ENCODE peak calls at places on chromosomes 13 and 19, in ten cellular contexts. One of them, this sample, is unnamed. For H3K27me3, the result is how much of the 10 kb centered on the place peaks cover.

GRCh38 chr19:45125975-45126493 is 33.1 kb downstream of the PPP1R37 start:
- DNase-seq in ascending aorta: no peak
- DNase-seq in psoas muscle: peak
- DNase-seq in ovary: no peak
- DNase-seq in left ventricle myocardium inferior: peak
- DNase-seq in mesendoderm: peak
- DNase-seq in tibial nerve: no peak
- DNase-seq in upper lobe of right lung: peak
- DNase-seq in AG04450: peak
- DNase-seq in uterus: no peak
- DNase-seq in this sample: peak

GRCh38 chr13:35791191-35791902 is 314.9 kb upstream of the MAB21L1 start:
- DNase-seq in ascending aorta: no peak
- DNase-seq in psoas muscle: no peak
- DNase-seq in ovary: no peak
- DNase-seq in left ventricle myocardium inferior: no peak
- DNase-seq in mesendoderm: no peak
- DNase-seq in tibial nerve: no peak
- DNase-seq in upper lobe of right lung: no peak
- DNase-seq in AG04450: no peak
- DNase-seq in uterus: no peak
- DNase-seq in this sample: no peak

GRCh38 chr19:10320602-10321416 is 5.0 kb upstream of the FDX2 start:
- DNase-seq in ascending aorta: no peak
- DNase-seq in psoas muscle: no peak
- DNase-seq in ovary: no peak
- DNase-seq in left ventricle myocardium inferior: no peak
- DNase-seq in mesendoderm: no peak
- DNase-seq in tibial nerve: no peak
- DNase-seq in upper lobe of right lung: no peak
- DNase-seq in AG04450: no peak
- DNase-seq in uterus: no peak
- DNase-seq in this sample: peak

GRCh38 chr13:84400711-84401110 is 518.4 kb upstream of the SLITRK1 start:
- DNase-seq in ascending aorta: no peak
- DNase-seq in psoas muscle: no peak
- DNase-seq in ovary: no peak
- DNase-seq in left ventricle myocardium inferior: no peak
- DNase-seq in mesendoderm: no peak
- DNase-seq in tibial nerve: no peak
- DNase-seq in upper lobe of right lung: no peak
- DNase-seq in AG04450: peak
- DNase-seq in uterus: no peak
- DNase-seq in this sample: no peak

GRCh38 chr19:41366089-41366488 is 2.1 kb upstream of the B9D2 start:
- DNase-seq in ascending aorta: no peak
- DNase-seq in psoas muscle: no peak
- DNase-seq in ovary: no peak
- DNase-seq in left ventricle myocardium inferior: no peak
- DNase-seq in mesendoderm: no peak
- DNase-seq in tibial nerve: no peak
- DNase-seq in upper lobe of right lung: no peak
- DNase-seq in AG04450: no peak
- DNase-seq in uterus: no peak
- DNase-seq in this sample: peak

GRCh38 chr13:109412232-109412935 is 374.0 kb downstream of the IRS2 start:
- DNase-seq in ascending aorta: no peak
- DNase-seq in psoas muscle: peak
- DNase-seq in ovary: peak
- DNase-seq in left ventricle myocardium inferior: peak
- DNase-seq in mesendoderm: peak
- DNase-seq in tibial nerve: no peak
- DNase-seq in upper lobe of right lung: no peak
- DNase-seq in AG04450: no peak
- DNase-seq in uterus: no peak
- DNase-seq in this sample: peak

GRCh38 chr19:42092350-42092749 is 16.4 kb downstream of the ZNF574 start:
- DNase-seq in ascending aorta: no peak
- DNase-seq in psoas muscle: no peak
- DNase-seq in ovary: no peak
- DNase-seq in left ventricle myocardium inferior: no peak
- DNase-seq in mesendoderm: peak
- DNase-seq in tibial nerve: no peak
- DNase-seq in upper lobe of right lung: no peak
- DNase-seq in AG04450: no peak
- DNase-seq in uterus: peak
- DNase-seq in this sample: peak

GRCh38 chr19:3440082-3440481 is 40.2 kb downstream of the SMIM24 start:
- DNase-seq in ascending aorta: no peak
- DNase-seq in psoas muscle: peak
- DNase-seq in ovary: no peak
- DNase-seq in left ventricle myocardium inferior: peak
- DNase-seq in mesendoderm: peak
- DNase-seq in tibial nerve: no peak
- DNase-seq in upper lobe of right lung: no peak
- DNase-seq in AG04450: no peak
- DNase-seq in uterus: no peak
- DNase-seq in this sample: peak

DNA sequence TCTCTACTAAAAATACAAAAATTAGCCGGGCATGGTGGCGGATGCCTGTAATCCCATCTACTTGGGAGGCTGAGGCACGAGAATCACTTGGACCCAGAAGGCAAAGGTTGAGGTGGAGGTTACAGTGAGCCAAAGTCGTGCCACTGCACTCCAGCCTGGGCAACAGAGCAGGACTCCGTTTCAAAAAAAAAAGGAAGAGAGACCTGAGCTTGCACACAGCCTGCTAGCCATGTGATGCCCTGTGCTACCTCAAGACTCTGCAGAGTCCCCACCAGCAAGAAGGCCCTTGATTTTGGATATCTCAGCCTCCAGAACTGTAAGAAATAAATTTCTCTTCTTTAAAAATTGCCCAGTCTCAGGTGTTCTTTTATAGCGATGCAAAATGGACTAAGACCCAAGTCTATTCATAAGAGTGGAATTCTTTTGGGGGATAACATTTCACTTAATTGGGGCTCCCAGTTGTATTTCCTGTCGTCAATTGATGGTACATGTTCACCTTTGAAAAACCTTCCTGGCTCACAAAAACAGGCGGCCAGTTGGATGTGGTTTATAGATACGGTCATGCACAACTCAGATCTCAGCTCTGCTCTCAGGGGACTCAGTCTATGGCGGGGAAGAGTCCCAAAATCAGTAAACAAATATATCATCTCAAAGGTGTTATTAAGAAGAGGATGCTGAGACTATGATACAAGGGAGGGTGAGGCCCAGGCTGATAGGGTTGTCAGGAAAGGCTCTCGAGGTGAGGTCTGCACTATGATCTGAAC is 2.4 kb upstream of the CHERP start:
- DNase-seq in ascending aorta: no peak
- DNase-seq in psoas muscle: no peak
- DNase-seq in ovary: no peak
- DNase-seq in left ventricle myocardium inferior: no peak
- DNase-seq in mesendoderm: no peak
- DNase-seq in tibial nerve: no peak
- DNase-seq in upper lobe of right lung: no peak
- DNase-seq in AG04450: no peak
- DNase-seq in uterus: no peak
- DNase-seq in this sample: no peak
- H3K4me3 ChIP-seq in ascending aorta: no peak
- H3K4me3 ChIP-seq in psoas muscle: no peak
- H3K4me3 ChIP-seq in ovary: no peak
- H3K4me3 ChIP-seq in left ventricle myocardium inferior: no peak
- H3K4me3 ChIP-seq in mesendoderm: no peak
- H3K4me3 ChIP-seq in tibial nerve: no peak
- H3K4me3 ChIP-seq in upper lobe of right lung: no peak
- H3K4me3 ChIP-seq in AG04450: no peak
- H3K4me3 ChIP-seq in uterus: no peak
- H3K4me3 ChIP-seq in this sample: no peak

GRCh38 chr19:32223106-32223505 is 122.3 kb upstream of the ZNF507 start:
- DNase-seq in ascending aorta: no peak
- DNase-seq in psoas muscle: no peak
- DNase-seq in ovary: no peak
- DNase-seq in left ventricle myocardium inferior: no peak
- DNase-seq in mesendoderm: no peak
- DNase-seq in tibial nerve: no peak
- DNase-seq in upper lobe of right lung: no peak
- DNase-seq in AG04450: no peak
- DNase-seq in uterus: no peak
- DNase-seq in this sample: no peak

GRCh38 chr19:32220951-32221350 is 124.5 kb upstream of the ZNF507 start:
- DNase-seq in ascending aorta: no peak
- DNase-seq in psoas muscle: no peak
- DNase-seq in ovary: no peak
- DNase-seq in left ventricle myocardium inferior: no peak
- DNase-seq in mesendoderm: no peak
- DNase-seq in tibial nerve: no peak
- DNase-seq in upper lobe of right lung: peak
- DNase-seq in AG04450: no peak
- DNase-seq in uterus: no peak
- DNase-seq in this sample: no peak

GRCh38 chr19:32224371-32225244 is 120.8 kb upstream of the ZNF507 start:
- DNase-seq in ascending aorta: no peak
- DNase-seq in psoas muscle: peak
- DNase-seq in ovary: peak
- DNase-seq in left ventricle myocardium inferior: peak
- DNase-seq in mesendoderm: peak
- DNase-seq in tibial nerve: peak
- DNase-seq in upper lobe of right lung: peak
- DNase-seq in AG04450: no peak
- DNase-seq in uterus: peak
- DNase-seq in this sample: peak

GRCh38 chr19:32222594-32222993 is 122.8 kb upstream of the ZNF507 start:
- DNase-seq in ascending aorta: no peak
- DNase-seq in psoas muscle: no peak
- DNase-seq in ovary: no peak
- DNase-seq in left ventricle myocardium inferior: no peak
- DNase-seq in mesendoderm: no peak
- DNase-seq in tibial nerve: no peak
- DNase-seq in upper lobe of right lung: no peak
- DNase-seq in AG04450: no peak
- DNase-seq in uterus: no peak
- DNase-seq in this sample: no peak

GRCh38 chr19:32223595-32224370 is 121.6 kb upstream of the ZNF507 start:
- DNase-seq in ascending aorta: no peak
- DNase-seq in psoas muscle: no peak
- DNase-seq in ovary: no peak
- DNase-seq in left ventricle myocardium inferior: no peak
- DNase-seq in mesendoderm: peak
- DNase-seq in tibial nerve: no peak
- DNase-seq in upper lobe of right lung: no peak
- DNase-seq in AG04450: no peak
- DNase-seq in uterus: no peak
- DNase-seq in this sample: peak
- H3K27me3 ChIP-seq in ascending aorta: under half
- H3K27me3 ChIP-seq in psoas muscle: under half
- H3K27me3 ChIP-seq in ovary: under half
- H3K27me3 ChIP-seq in left ventricle myocardium inferior: half or more
- H3K27me3 ChIP-seq in mesendoderm: under half
- H3K27me3 ChIP-seq in tibial nerve: under half
- H3K27me3 ChIP-seq in upper lobe of right lung: under half
- H3K27me3 ChIP-seq in AG04450: under half
- H3K27me3 ChIP-seq in uterus: under half
- H3K27me3 ChIP-seq in this sample: under half

DNA sequence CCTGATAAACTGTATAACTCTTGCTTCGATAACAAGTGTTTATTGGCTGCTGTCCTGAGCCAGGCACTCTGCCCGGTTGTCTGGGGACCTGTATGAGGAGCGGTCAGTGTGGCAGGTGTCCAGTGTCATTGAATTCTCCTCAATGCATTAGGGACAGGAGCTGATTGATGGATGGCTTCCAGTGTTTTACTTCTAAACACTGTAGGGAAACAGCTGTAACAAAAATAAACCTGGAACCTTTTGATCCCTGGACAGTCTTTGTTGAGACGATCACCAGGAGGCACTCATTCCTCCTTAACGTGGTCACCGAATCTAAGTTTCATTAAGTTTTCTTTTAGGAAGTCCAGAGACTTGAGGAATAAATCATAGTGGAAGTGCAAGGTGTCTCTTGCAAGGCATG is 17.9 kb downstream of the UBAC2 start:
- DNase-seq in ascending aorta: no peak
- DNase-seq in psoas muscle: peak
- DNase-seq in ovary: no peak
- DNase-seq in left ventricle myocardium inferior: peak
- DNase-seq in mesendoderm: no peak
- DNase-seq in tibial nerve: no peak
- DNase-seq in upper lobe of right lung: no peak
- DNase-seq in AG04450: no peak
- DNase-seq in uterus: no peak
- DNase-seq in this sample: no peak
- H3K4me3 ChIP-seq in ascending aorta: no peak
- H3K4me3 ChIP-seq in psoas muscle: peak
- H3K4me3 ChIP-seq in ovary: no peak
- H3K4me3 ChIP-seq in left ventricle myocardium inferior: peak
- H3K4me3 ChIP-seq in mesendoderm: no peak
- H3K4me3 ChIP-seq in tibial nerve: no peak
- H3K4me3 ChIP-seq in upper lobe of right lung: no peak
- H3K4me3 ChIP-seq in AG04450: no peak
- H3K4me3 ChIP-seq in uterus: no peak
- H3K4me3 ChIP-seq in this sample: no peak

GRCh38 chr19:33301900-33302174 is 497 bp downstream of the CEBPA start:
- DNase-seq in ascending aorta: no peak
- DNase-seq in psoas muscle: no peak
- DNase-seq in ovary: no peak
- DNase-seq in left ventricle myocardium inferior: no peak
- DNase-seq in mesendoderm: no peak
- DNase-seq in tibial nerve: no peak
- DNase-seq in upper lobe of right lung: no peak
- DNase-seq in AG04450: no peak
- DNase-seq in uterus: no peak
- DNase-seq in this sample: no peak

GRCh38 chr19:33302974-33303790 is 848 bp upstream of the CEBPA start:
- DNase-seq in ascending aorta: peak
- DNase-seq in psoas muscle: peak
- DNase-seq in ovary: peak
- DNase-seq in left ventricle myocardium inferior: peak
- DNase-seq in mesendoderm: peak
- DNase-seq in tibial nerve: no peak
- DNase-seq in upper lobe of right lung: peak
- DNase-seq in AG04450: no peak
- DNase-seq in uterus: peak
- DNase-seq in this sample: peak

GRCh38 chr19:33303791-33304759 is 1.7 kb upstream of the CEBPA start:
- DNase-seq in ascending aorta: peak
- DNase-seq in psoas muscle: no peak
- DNase-seq in ovary: peak
- DNase-seq in left ventricle myocardium inferior: no peak
- DNase-seq in mesendoderm: no peak
- DNase-seq in tibial nerve: no peak
- DNase-seq in upper lobe of right lung: peak
- DNase-seq in AG04450: no peak
- DNase-seq in uterus: no peak
- DNase-seq in this sample: peak

GRCh38 chr19:33301011-33301899 is 1.1 kb downstream of the CEBPA start:
- DNase-seq in ascending aorta: peak
- DNase-seq in psoas muscle: peak
- DNase-seq in ovary: peak
- DNase-seq in left ventricle myocardium inferior: no peak
- DNase-seq in mesendoderm: no peak
- DNase-seq in tibial nerve: no peak
- DNase-seq in upper lobe of right lung: no peak
- DNase-seq in AG04450: no peak
- DNase-seq in uterus: no peak
- DNase-seq in this sample: peak

DNA sequence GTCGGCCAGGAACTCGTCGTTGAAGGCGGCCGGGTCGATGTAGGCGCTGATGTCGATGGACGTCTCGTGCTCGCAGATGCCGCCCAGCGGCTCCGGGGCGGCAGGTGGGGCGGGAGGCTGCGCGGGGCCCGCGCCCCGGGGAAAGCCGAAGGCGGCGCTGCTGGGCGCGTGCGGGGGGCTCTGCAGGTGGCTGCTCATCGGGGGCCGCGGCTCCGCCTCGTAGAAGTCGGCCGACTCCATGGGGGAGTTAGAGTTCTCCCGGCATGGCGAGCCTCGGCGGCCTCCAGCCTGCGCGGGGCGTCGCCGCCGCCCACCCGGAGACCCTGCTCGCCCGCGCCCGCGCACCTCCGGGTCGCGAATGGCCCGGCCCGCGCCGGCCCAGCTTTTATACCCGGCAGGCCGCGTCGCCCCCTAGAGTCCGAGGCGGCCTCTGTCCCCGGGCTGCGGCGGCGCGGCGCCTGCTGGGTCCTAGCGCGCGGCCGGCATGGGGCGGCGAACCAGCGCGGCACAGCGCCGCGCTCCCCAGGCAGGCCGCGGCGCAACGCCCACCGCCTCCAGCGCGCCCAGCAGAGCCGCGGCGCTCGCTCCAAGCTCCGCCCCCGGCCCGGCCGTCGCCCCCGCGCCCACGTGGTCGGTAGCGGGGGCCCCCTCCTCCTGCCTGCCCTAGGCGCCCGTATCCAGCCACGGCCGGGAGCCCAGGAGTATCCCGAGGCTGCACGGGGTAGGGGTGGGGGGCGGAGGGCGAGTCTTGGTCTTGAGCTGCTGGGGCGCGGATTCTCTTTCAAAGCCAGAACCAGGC is at the start of gene CEBPA:
- DNase-seq in ascending aorta: peak
- DNase-seq in psoas muscle: peak
- DNase-seq in ovary: peak
- DNase-seq in left ventricle myocardium inferior: peak
- DNase-seq in mesendoderm: peak
- DNase-seq in tibial nerve: peak
- DNase-seq in upper lobe of right lung: peak
- DNase-seq in AG04450: peak
- DNase-seq in uterus: peak
- DNase-seq in this sample: peak
- H3K27me3 ChIP-seq in ascending aorta: under half
- H3K27me3 ChIP-seq in psoas muscle: under half
- H3K27me3 ChIP-seq in ovary: under half
- H3K27me3 ChIP-seq in left ventricle myocardium inferior: half or more
- H3K27me3 ChIP-seq in mesendoderm: under half
- H3K27me3 ChIP-seq in tibial nerve: under half
- H3K27me3 ChIP-seq in upper lobe of right lung: under half
- H3K27me3 ChIP-seq in AG04450: half or more
- H3K27me3 ChIP-seq in uterus: under half
- H3K27me3 ChIP-seq in this sample: under half

This sample was measured in H7.